ENCODE peak calls at places on chromosomes 2 and 18, in seven cellular contexts. One of them, this sample, is unnamed.
A peak's percentile ranks its signal among the peaks of the same experiment; 100 is the strongest.

GRCh38 chr2:191845248-191845715 is 1.6 kb downstream of the CAVIN2 start:
- DNase-seq in endothelial cell of umbilical vein: peak; percentile 42
- DNase-seq in spleen: peak; percentile 72
- DNase-seq in K562: peak; percentile 16
- DNase-seq in suprapubic skin: no peak
- DNase-seq in breast epithelium: no peak
- DNase-seq in HL-60: no peak
- DNase-seq in this sample: no peak

GRCh38 chr2:238149841-238150572 is 8.8 kb upstream of the ERFE start:
- DNase-seq in endothelial cell of umbilical vein: no peak
- DNase-seq in spleen: no peak
- DNase-seq in K562: no peak
- DNase-seq in suprapubic skin: no peak
- DNase-seq in breast epithelium: no peak
- DNase-seq in HL-60: no peak
- DNase-seq in this sample: no peak

GRCh38 chr18:52334896-52335295 is 5.1 kb upstream of the DCC start:
- DNase-seq in endothelial cell of umbilical vein: no peak
- DNase-seq in spleen: no peak
- DNase-seq in K562: no peak
- DNase-seq in suprapubic skin: no peak
- DNase-seq in breast epithelium: no peak
- DNase-seq in HL-60: no peak
- DNase-seq in this sample: no peak

GRCh38 chr2:69067026-69067630 is 54.1 kb downstream of the ANTXR1 start:
- DNase-seq in endothelial cell of umbilical vein: no peak
- DNase-seq in spleen: no peak
- DNase-seq in K562: no peak
- DNase-seq in suprapubic skin: no peak
- DNase-seq in breast epithelium: no peak
- DNase-seq in HL-60: no peak
- DNase-seq in this sample: no peak

GRCh38 chr2:13597176-13597575 is 880.4 kb downstream of the TRIB2 start:
- DNase-seq in endothelial cell of umbilical vein: no peak
- DNase-seq in spleen: no peak
- DNase-seq in K562: no peak
- DNase-seq in suprapubic skin: no peak
- DNase-seq in breast epithelium: no peak
- DNase-seq in HL-60: no peak
- DNase-seq in this sample: no peak

GRCh38 chr2:18987592-18988073 is 370.8 kb downstream of the OSR1 start:
- DNase-seq in endothelial cell of umbilical vein: peak; percentile 51
- DNase-seq in spleen: no peak
- DNase-seq in K562: no peak
- DNase-seq in suprapubic skin: peak; percentile 71
- DNase-seq in breast epithelium: peak; percentile 55
- DNase-seq in HL-60: no peak
- DNase-seq in this sample: peak; percentile 43

GRCh38 chr2:146730882-146731281 is 1113.9 kb upstream of the ACVR2A start:
- DNase-seq in endothelial cell of umbilical vein: no peak
- DNase-seq in spleen: no peak
- DNase-seq in K562: no peak
- DNase-seq in suprapubic skin: no peak
- DNase-seq in breast epithelium: no peak
- DNase-seq in HL-60: no peak
- DNase-seq in this sample: no peak

GRCh38 chr2:1060372-1060771 is 109.7 kb downstream of the SNTG2 start:
- DNase-seq in endothelial cell of umbilical vein: no peak
- DNase-seq in spleen: no peak
- DNase-seq in K562: no peak
- DNase-seq in suprapubic skin: no peak
- DNase-seq in breast epithelium: no peak
- DNase-seq in HL-60: no peak
- DNase-seq in this sample: no peak

GRCh38 chr2:42141687-42142475 is 27.3 kb upstream of the EML4 start:
- DNase-seq in endothelial cell of umbilical vein: peak; percentile 81
- DNase-seq in spleen: peak; percentile 84
- DNase-seq in K562: peak; percentile 19
- DNase-seq in suprapubic skin: peak; percentile 82
- DNase-seq in breast epithelium: no peak
- DNase-seq in HL-60: no peak
- DNase-seq in this sample: no peak
- TF ChIP-seq POLR2AphosphoS5 in endothelial cell of umbilical vein: no peak
- TF ChIP-seq POLR2AphosphoS5 in spleen: peak; percentile 48
- TF ChIP-seq POLR2AphosphoS5 in K562: no peak
- TF ChIP-seq POLR2AphosphoS5 in suprapubic skin: no peak
- TF ChIP-seq POLR2AphosphoS5 in breast epithelium: no peak
- TF ChIP-seq POLR2AphosphoS5 in HL-60: no peak
- TF ChIP-seq POLR2AphosphoS5 in this sample: no peak

DNA sequence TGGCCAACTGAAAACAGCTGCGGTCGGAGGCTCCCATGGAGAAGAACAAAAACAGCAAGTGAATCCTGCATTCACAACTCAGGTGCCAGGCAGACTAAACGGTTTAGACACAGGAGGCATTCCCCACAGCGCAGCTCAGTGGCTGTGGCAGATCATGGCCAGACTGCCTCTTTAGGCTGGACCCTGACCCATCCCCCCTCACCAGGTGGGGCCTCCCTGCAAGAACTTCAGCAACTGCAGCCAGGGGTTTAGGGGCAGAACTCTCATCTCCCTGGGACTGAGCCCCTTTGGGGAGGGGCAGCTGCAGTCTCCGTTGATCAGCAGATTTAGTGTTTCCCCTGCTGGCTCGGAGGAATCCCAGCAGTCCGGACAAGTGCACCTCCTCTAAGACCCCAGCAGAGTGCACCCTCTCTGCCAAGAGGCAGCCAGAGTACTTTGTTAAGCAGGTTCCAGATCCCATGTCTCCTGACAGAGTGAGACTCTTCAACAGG is 346.7 kb downstream of the SS18 start:
- DNase-seq in endothelial cell of umbilical vein: no peak
- DNase-seq in spleen: no peak
- DNase-seq in K562: no peak
- DNase-seq in suprapubic skin: no peak
- DNase-seq in breast epithelium: no peak
- DNase-seq in HL-60: no peak
- DNase-seq in this sample: no peak
- TF ChIP-seq CTCF in endothelial cell of umbilical vein: no peak
- TF ChIP-seq CTCF in spleen: no peak
- TF ChIP-seq CTCF in K562: no peak
- TF ChIP-seq CTCF in suprapubic skin: no peak
- TF ChIP-seq CTCF in breast epithelium: no peak
- TF ChIP-seq CTCF in HL-60: no peak
- TF ChIP-seq CTCF in this sample: no peak

GRCh38 chr2:207473866-207474251 is 55.9 kb upstream of the CREB1 start:
- DNase-seq in endothelial cell of umbilical vein: no peak
- DNase-seq in spleen: no peak
- DNase-seq in K562: no peak
- DNase-seq in suprapubic skin: no peak
- DNase-seq in breast epithelium: no peak
- DNase-seq in HL-60: no peak
- DNase-seq in this sample: no peak

GRCh38 chr2:207475546-207475945 is 54.2 kb upstream of the CREB1 start:
- DNase-seq in endothelial cell of umbilical vein: no peak
- DNase-seq in spleen: no peak
- DNase-seq in K562: no peak
- DNase-seq in suprapubic skin: no peak
- DNase-seq in breast epithelium: no peak
- DNase-seq in HL-60: no peak
- DNase-seq in this sample: no peak

GRCh38 chr2:207473203-207473865 is 56.4 kb upstream of the CREB1 start:
- DNase-seq in endothelial cell of umbilical vein: peak; percentile 90
- DNase-seq in spleen: no peak
- DNase-seq in K562: no peak
- DNase-seq in suprapubic skin: no peak
- DNase-seq in breast epithelium: no peak
- DNase-seq in HL-60: no peak
- DNase-seq in this sample: no peak

GRCh38 chr2:207472343-207473202 is 57.2 kb upstream of the CREB1 start:
- DNase-seq in endothelial cell of umbilical vein: no peak
- DNase-seq in spleen: no peak
- DNase-seq in K562: no peak
- DNase-seq in suprapubic skin: no peak
- DNase-seq in breast epithelium: no peak
- DNase-seq in HL-60: no peak
- DNase-seq in this sample: no peak

DNA sequence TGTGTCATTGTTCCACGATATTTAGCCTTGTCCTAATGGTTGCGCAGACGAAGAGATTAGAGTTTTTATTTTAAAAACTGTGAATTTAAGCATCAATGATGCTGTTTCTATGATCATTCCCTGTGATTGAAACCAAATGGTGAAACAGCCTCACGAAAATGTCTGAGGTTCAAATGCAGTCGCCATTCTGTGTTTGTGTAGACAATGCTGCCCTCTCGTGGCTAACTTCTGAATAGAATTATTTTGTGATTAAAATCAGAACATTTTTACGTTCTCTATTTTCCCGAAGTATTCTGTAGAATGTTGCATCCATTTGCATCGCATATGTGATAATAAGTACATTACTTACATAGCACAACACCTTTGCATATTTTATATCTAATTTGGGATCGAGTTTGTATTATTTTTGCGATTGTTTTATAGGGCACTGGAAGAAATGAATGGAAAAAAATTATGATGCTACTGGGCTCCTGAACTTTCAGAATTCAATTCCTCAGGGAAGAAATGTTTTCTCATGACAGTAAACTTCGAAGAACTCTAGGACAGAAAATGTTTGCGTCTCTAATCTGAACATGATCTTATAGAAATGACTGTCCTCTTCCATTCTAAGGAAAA is 54.8 kb upstream of the CREB1 start:
- DNase-seq in endothelial cell of umbilical vein: peak; percentile 67
- DNase-seq in spleen: no peak
- DNase-seq in K562: peak; percentile 30
- DNase-seq in suprapubic skin: no peak
- DNase-seq in breast epithelium: no peak
- DNase-seq in HL-60: peak; percentile 14
- DNase-seq in this sample: no peak
- TF ChIP-seq POLR2AphosphoS5 in endothelial cell of umbilical vein: no peak
- TF ChIP-seq POLR2AphosphoS5 in spleen: no peak
- TF ChIP-seq POLR2AphosphoS5 in K562: no peak
- TF ChIP-seq POLR2AphosphoS5 in suprapubic skin: no peak
- TF ChIP-seq POLR2AphosphoS5 in breast epithelium: no peak
- TF ChIP-seq POLR2AphosphoS5 in HL-60: no peak
- TF ChIP-seq POLR2AphosphoS5 in this sample: no peak

GRCh38 chr2:200397785-200398184 is 91.3 kb downstream of the SPATS2L start:
- DNase-seq in endothelial cell of umbilical vein: no peak
- DNase-seq in spleen: no peak
- DNase-seq in K562: no peak
- DNase-seq in suprapubic skin: no peak
- DNase-seq in breast epithelium: no peak
- DNase-seq in HL-60: no peak
- DNase-seq in this sample: no peak
- TF ChIP-seq CTCF in endothelial cell of umbilical vein: no peak
- TF ChIP-seq CTCF in spleen: no peak
- TF ChIP-seq CTCF in K562: no peak
- TF ChIP-seq CTCF in suprapubic skin: no peak
- TF ChIP-seq CTCF in breast epithelium: no peak
- TF ChIP-seq CTCF in HL-60: no peak
- TF ChIP-seq CTCF in this sample: no peak

DNA sequence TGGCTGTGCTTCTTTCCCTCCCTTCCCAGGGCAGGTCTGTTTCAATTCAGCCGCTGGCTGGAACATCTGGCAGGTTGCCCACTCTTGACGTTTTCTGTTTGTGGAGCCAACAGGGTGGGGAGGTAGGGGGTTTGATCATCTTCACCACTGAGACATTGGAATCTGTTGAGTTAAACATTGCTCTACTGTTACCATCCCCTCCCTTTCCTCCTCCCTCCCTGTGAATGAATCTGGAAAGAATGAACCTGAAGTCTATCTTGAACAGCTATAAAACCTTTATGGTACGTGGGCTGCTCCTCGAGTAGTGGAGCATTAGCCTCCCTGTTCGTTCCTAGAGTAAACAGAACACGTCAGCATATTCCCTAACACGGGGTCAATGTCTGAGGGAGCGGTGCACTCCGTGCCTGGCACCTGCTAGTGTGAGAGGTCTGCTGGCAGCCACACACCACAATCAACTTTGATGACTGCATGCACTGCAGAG is 249.9 kb upstream of the RBBP8 start:
- DNase-seq in endothelial cell of umbilical vein: peak; percentile 58
- DNase-seq in spleen: no peak
- DNase-seq in K562: no peak
- DNase-seq in suprapubic skin: no peak
- DNase-seq in breast epithelium: peak; percentile 61
- DNase-seq in HL-60: no peak
- DNase-seq in this sample: no peak
- TF ChIP-seq POLR2AphosphoS5 in endothelial cell of umbilical vein: no peak
- TF ChIP-seq POLR2AphosphoS5 in spleen: no peak
- TF ChIP-seq POLR2AphosphoS5 in K562: no peak
- TF ChIP-seq POLR2AphosphoS5 in suprapubic skin: no peak
- TF ChIP-seq POLR2AphosphoS5 in breast epithelium: no peak
- TF ChIP-seq POLR2AphosphoS5 in HL-60: no peak
- TF ChIP-seq POLR2AphosphoS5 in this sample: no peak

DNA sequence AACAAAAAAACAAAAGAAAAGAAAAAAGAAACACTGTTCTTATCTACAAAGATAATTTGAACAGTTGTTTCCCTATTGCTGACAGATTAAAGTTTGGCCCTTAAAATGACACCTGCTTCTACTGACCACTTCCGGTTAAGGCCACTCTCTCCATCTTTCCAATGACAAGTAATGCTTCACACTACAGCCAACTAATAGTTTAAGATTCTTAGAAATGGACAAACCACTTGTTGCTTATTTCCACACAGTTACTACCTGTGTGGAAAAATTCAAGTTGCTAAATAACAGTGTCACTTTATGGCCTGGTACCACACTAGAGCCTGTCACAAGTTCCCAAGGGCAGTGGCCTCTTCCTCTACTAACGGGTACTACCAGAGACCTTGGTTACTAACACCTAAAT is 2.4 kb downstream of the TMEM185B start:
- DNase-seq in endothelial cell of umbilical vein: no peak
- DNase-seq in spleen: no peak
- DNase-seq in K562: no peak
- DNase-seq in suprapubic skin: no peak
- DNase-seq in breast epithelium: no peak
- DNase-seq in HL-60: no peak
- DNase-seq in this sample: no peak
- TF ChIP-seq CTCF in endothelial cell of umbilical vein: no peak
- TF ChIP-seq CTCF in spleen: no peak
- TF ChIP-seq CTCF in K562: no peak
- TF ChIP-seq CTCF in suprapubic skin: no peak
- TF ChIP-seq CTCF in breast epithelium: no peak
- TF ChIP-seq CTCF in HL-60: no peak
- TF ChIP-seq CTCF in this sample: no peak

GRCh38 chr2:240993446-240994160 is 4.8 kb upstream of the SNED1 start:
- DNase-seq in endothelial cell of umbilical vein: no peak
- DNase-seq in spleen: peak; percentile 70
- DNase-seq in K562: no peak
- DNase-seq in suprapubic skin: peak; percentile 60
- DNase-seq in breast epithelium: no peak
- DNase-seq in HL-60: no peak
- DNase-seq in this sample: no peak
- TF ChIP-seq POLR2AphosphoS5 in endothelial cell of umbilical vein: no peak
- TF ChIP-seq POLR2AphosphoS5 in spleen: no peak
- TF ChIP-seq POLR2AphosphoS5 in K562: no peak
- TF ChIP-seq POLR2AphosphoS5 in suprapubic skin: no peak
- TF ChIP-seq POLR2AphosphoS5 in breast epithelium: no peak
- TF ChIP-seq POLR2AphosphoS5 in HL-60: no peak
- TF ChIP-seq POLR2AphosphoS5 in this sample: no peak

This sample was measured in Panc1.